ENCODE peak calls at places on chromosomes 7 and 10, in seven cellular contexts. I is NCI-H146; H is skeletal muscle cell; S is activated CD4-positive, CD25-positive, alpha-beta regulatory T cell treated with anti-CD3 and anti-CD28 coated beads, Interleukin-2, amount 50 U/mL, for 72 hours; O is activated T-cell treated with anti-CD3 and anti-CD28 coated beads, Interleukin-2, amount 50 U/mL, for 72 hours; P is AG04450; C is heart left ventricle. E is an unnamed sample.

GRCh38 chr10:47081264-47081663 is 170.0 kb downstream of the PTPN20 start:
- DNase-seq in O (no peak), S (no peak), H (no peak), I (no peak), C (no peak), P (no peak), E (no peak)

GRCh38 chr7:98641646-98642489 is 24.8 kb downstream of the NPTX2 start:
- DNase-seq in I (no peak), C (no peak), H (no peak), O (no peak), S (no peak), P (no peak), E (no peak)

GRCh38 chr7:157204134-157204533 is 65.4 kb downstream of the UBE3C start:
- DNase-seq in H (no peak), I (no peak), P (no peak), O (no peak), C (no peak), S (no peak), E (no peak)

GRCh38 chr10:122263971-122264370 is 7.1 kb upstream of the BTBD16 start:
- DNase-seq in H (peak; percentile 79), I (no peak), O (no peak), C (no peak), P (peak; percentile 78), S (no peak), E (no peak)

GRCh38 chr7:137626469-137627067 is 220.2 kb downstream of the DGKI start:
- DNase-seq in S (no peak), O (peak; percentile 42), P (peak; percentile 6), H (no peak), I (peak; percentile 36), C (no peak), E (peak; percentile 18)

GRCh38 chr10:4371691-4372295 is 454.2 kb upstream of the AKR1E2 start:
- DNase-seq in O (no peak), H (no peak), C (no peak), P (no peak), S (no peak), I (no peak), E (no peak)

GRCh38 chr7:150751702-150752101 is 14.5 kb downstream of the GIMAP5 start:
- DNase-seq in S (no peak), O (no peak), H (no peak), C (peak; percentile 51), P (no peak), I (no peak), E (no peak)

GRCh38 chr7:40544277-40544723 is 409.5 kb downstream of the SUGCT start:
- DNase-seq in P (no peak), I (no peak), H (no peak), O (no peak), C (no peak), S (no peak), E (no peak)

GRCh38 chr10:124736491-124737136 is 7.6 kb downstream of the FAM53B start:
- DNase-seq in H (no peak), I (peak; percentile 76), P (peak; percentile 56), S (peak; percentile 29), C (peak; percentile 93), O (no peak), E (no peak)

GRCh38 chr10:12927896-12928295 is 73.6 kb downstream of the CCDC3 start:
- DNase-seq in P (no peak), H (no peak), I (no peak), O (no peak), S (no peak), C (no peak), E (no peak)

GRCh38 chr10:28217848-28218247 is 85.0 kb downstream of the MPP7 start:
- DNase-seq in S (no peak), C (no peak), I (no peak), H (peak; percentile 38), O (peak; percentile 10), P (peak; percentile 77), E (peak; percentile 59)

GRCh38 chr10:77504870-77505257 is 132.7 kb downstream of the KCNMA1 start:
- DNase-seq in C (no peak), O (peak; percentile 15), H (no peak), I (no peak), S (no peak), P (no peak), E (no peak)

GRCh38 chr7:45570797-45571196 is 3.4 kb upstream of the ADCY1 start:
- DNase-seq in P (no peak), S (no peak), H (no peak), I (peak; percentile 19), C (no peak), O (no peak), E (no peak)

GRCh38 chr10:13882112-13882711 is 295.4 kb downstream of the PRPF18 start:
- DNase-seq in H (peak; percentile 94), P (peak; percentile 86), O (no peak), I (no peak), S (no peak), C (peak; percentile 73), E (peak; percentile 80)

E was measured in stromal cell of bone marrow.